ENCODE peak calls at places on chromosomes 3 and 15, in eight cellular contexts. D is adipocyte, Z is endodermal cell, B is WERI-Rb-1, J is heart left ventricle, L is iPS DF 6.9, P is lower lobe of right lung, Y is cardiac muscle cell. E is an unnamed sample.
A peak's percentile ranks its signal among the peaks of the same experiment; 100 is the strongest.

GRCh38 chr3:106514431-106514830 is 645.6 kb upstream of the CBLB start:
- DNase-seq in P (no peak), D (no peak), J (no peak), B (no peak), L (no peak), Y (no peak), Z (no peak), E (peak; percentile 46)

GRCh38 chr15:38253448-38253847 is 812 bp downstream of the SPRED1 start:
- DNase-seq in L (no peak), D (peak; percentile 70), J (no peak), Y (peak; percentile 77), P (no peak), Z (no peak), B (peak; percentile 12), E (peak; percentile 80)

GRCh38 chr15:61994216-61994615 is 66.0 kb downstream of the VPS13C start:
- DNase-seq in P (no peak), L (no peak), Z (no peak), B (no peak), Y (peak; percentile 82), J (no peak), D (peak; percentile 47), E (no peak)

GRCh38 chr3:64971584-64971983 is 283.8 kb upstream of the ADAMTS9 start:
- DNase-seq in L (no peak), P (no peak), J (no peak), Z (no peak), Y (no peak), D (no peak), B (no peak), E (no peak)

GRCh38 chr3:125137432-125138033 is 75.0 kb downstream of the SLC12A8 start:
- DNase-seq in J (no peak), Z (no peak), L (no peak), Y (peak; percentile 67), D (no peak), P (no peak), B (no peak), E (no peak)

GRCh38 chr3:107198522-107199271 is 178.5 kb upstream of the CCDC54 start:
- DNase-seq in P (no peak), Y (peak; percentile 74), Z (no peak), L (no peak), D (peak; percentile 59), B (no peak), J (peak; percentile 81), E (no peak)

GRCh38 chr3:120435621-120436020 is 15.2 kb downstream of the FSTL1 start:
- DNase-seq in J (no peak), D (peak; percentile 70), P (no peak), Z (peak; percentile 33), L (no peak), B (no peak), Y (peak; percentile 58), E (peak; percentile 84)

GRCh38 chr3:183178833-183179549 is 16.5 kb upstream of the LAMP3 start:
- DNase-seq in P (peak; percentile 88), L (no peak), Y (peak; percentile 48), J (peak; percentile 33), D (peak; percentile 63), Z (peak; percentile 87), B (peak; percentile 72), E (peak; percentile 72)

GRCh38 chr3:48601622-48601994 is 6.5 kb upstream of the COL7A1 start:
- DNase-seq in Z (no peak), J (peak; percentile 70), Y (no peak), L (no peak), B (no peak), P (no peak), D (no peak), E (no peak)
- H3K9me3 ChIP-seq in Z (no peaks in the 10 kb centered on the region), J (no peaks in the 10 kb centered on the region), Y (no peaks in the 10 kb centered on the region), L (no peaks in the 10 kb centered on the region), B (no peaks in the 10 kb centered on the region), P (no peaks in the 10 kb centered on the region), D (no peaks in the 10 kb centered on the region), E (no peaks in the 10 kb centered on the region)

GRCh38 chr3:42014949-42015533 is 53.1 kb upstream of the ULK4 start:
- DNase-seq in Y (peak; percentile 60), J (peak; percentile 66), Z (peak; percentile 63), L (no peak), B (peak; percentile 86), D (peak; percentile 42), P (peak; percentile 57), E (peak; percentile 87)
- H3K4me3 ChIP-seq in Y (peak overlapping the region; percentile 81), J (peak overlapping the region; percentile 91), Z (peak overlapping the region; percentile 93), L (peak overlapping the region; percentile 17), B (peak overlapping the region; percentile 92), D (peak overlapping the region; percentile 90), P (peak overlapping the region; percentile 93), E (peak overlapping the region; percentile 66)

DNA sequence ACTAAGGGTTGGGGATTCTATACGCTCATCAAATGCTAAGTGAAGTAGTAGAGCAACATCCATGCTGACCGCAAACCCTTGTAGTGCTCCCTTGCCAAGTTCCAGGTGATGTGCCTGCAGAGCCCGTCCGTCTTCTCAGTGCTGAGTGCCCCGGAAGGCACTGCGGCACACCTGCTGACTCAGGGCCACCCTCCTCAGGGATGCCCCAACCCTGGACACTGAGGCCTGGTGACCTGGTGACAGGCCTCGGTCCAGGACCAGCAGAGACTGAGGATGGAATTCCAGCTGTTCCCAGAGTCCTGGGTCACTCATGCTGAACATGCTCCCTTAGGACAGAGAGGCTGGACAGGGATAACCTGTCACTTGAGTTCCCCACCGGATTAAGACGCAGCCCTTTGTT is 422.5 kb downstream of the OCA2 start:
- DNase-seq in B (no peak), P (no peak), Y (no peak), J (no peak), Z (no peak), L (no peak), D (no peak), E (no peak)
- H3K9me3 ChIP-seq in B (no peaks in the 10 kb centered on the region), P (no peaks in the 10 kb centered on the region), Y (no peaks in the 10 kb centered on the region), J (no peaks in the 10 kb centered on the region), Z (no peaks in the 10 kb centered on the region), L (peaks cover 1% of the 10 kb centered on the region), D (no peaks in the 10 kb centered on the region), E (peaks cover 45% of the 10 kb centered on the region)

DNA sequence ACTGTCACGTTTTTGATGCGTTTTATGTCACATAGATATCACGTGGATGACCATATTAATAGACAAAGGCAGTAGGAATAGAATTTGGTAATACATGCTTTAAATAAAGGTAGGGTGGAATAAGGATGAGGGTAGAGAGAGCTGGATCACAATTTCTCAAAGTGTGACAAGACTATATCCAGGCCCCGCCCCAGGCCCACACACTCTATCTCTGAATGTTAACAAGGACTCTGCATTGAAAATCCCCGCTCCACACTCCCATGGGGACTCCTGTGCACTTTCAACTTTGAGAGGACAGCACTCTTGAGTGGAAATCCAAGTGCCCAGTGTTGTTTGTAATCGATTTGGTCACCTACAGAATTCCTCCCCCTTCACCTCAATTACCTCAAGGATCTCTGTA is 31.4 kb downstream of the ETV5 start:
- DNase-seq in J (no peak), Z (no peak), Y (no peak), D (no peak), P (no peak), B (no peak), L (no peak), E (no peak)
- H3K4me3 ChIP-seq in J (no peak overlapping the region), Z (no peak overlapping the region), Y (no peak overlapping the region), D (no peak overlapping the region), P (no peak overlapping the region), B (no peak overlapping the region), L (no peak overlapping the region), E (no peak overlapping the region)

E was measured in A673.